ENCODE peak calls at places on chromosomes 1 and 21, in four cellular contexts. D, R, Z and P are unnamed samples.

GRCh38 chr1:173134029-173134428 is 73.1 kb downstream of the TNFSF4 start:
- DNase-seq in D (no peak), Z (no peak), R (peak), P (no peak)

GRCh38 chr21:45460611-45461368 is 55.8 kb downstream of the COL18A1 start:
- DNase-seq in D (no peak), Z (peak), R (peak), P (no peak)

GRCh38 chr1:231799363-231799986 is 172.9 kb downstream of the DISC1 start:
- DNase-seq in R (peak), D (no peak), Z (no peak), P (no peak)

GRCh38 chr1:11519629-11520031 is 40.7 kb downstream of the DISP3 start:
- DNase-seq in Z (no peak), D (no peak), R (no peak), P (no peak)

GRCh38 chr21:44849616-44850130 is 23.8 kb downstream of the PTTG1IP start:
- DNase-seq in Z (no peak), D (no peak), R (no peak), P (no peak)

GRCh38 chr1:209257454-209257853 is 326.1 kb upstream of the CAMK1G start:
- DNase-seq in Z (no peak), R (no peak), D (no peak), P (no peak)

GRCh38 chr1:245592083-245592460 is 437.3 kb downstream of the KIF26B start:
- DNase-seq in Z (no peak), R (no peak), D (no peak), P (no peak)

GRCh38 chr1:232149302-232150201 is 480.4 kb downstream of the SIPA1L2 start:
- DNase-seq in R (peak), D (no peak), Z (peak), P (no peak)

GRCh38 chr1:231628207-231628876 is 1.8 kb downstream of the DISC1 start:
- DNase-seq in D (no peak), Z (no peak), R (peak), P (no peak)

GRCh38 chr1:83705091-83705490 is 293.8 kb downstream of the TTLL7 start:
- DNase-seq in R (no peak), D (no peak), Z (no peak), P (no peak)

GRCh38 chr1:16720403-16721223 is 19.7 kb upstream of the RNU1-4 start:
- DNase-seq in D (peak), Z (no peak), R (no peak), P (peak)

GRCh38 chr1:41805771-41806471 is 112.8 kb downstream of the HIVEP3 start:
- DNase-seq in Z (no peak), D (no peak), R (no peak), P (no peak)

GRCh38 chr1:205664399-205665108 is 15.8 kb downstream of the SLC45A3 start:
- DNase-seq in Z (no peak), D (no peak), R (peak), P (no peak)

GRCh38 chr1:92411511-92411910 is 75.2 kb downstream of the GFI1 start:
- DNase-seq in D (no peak), R (peak), Z (no peak), P (no peak)

GRCh38 chr1:118871510-118872240 is 116.5 kb downstream of the TBX15 start:
- DNase-seq in Z (no peak), R (no peak), D (no peak), P (no peak)

DNA sequence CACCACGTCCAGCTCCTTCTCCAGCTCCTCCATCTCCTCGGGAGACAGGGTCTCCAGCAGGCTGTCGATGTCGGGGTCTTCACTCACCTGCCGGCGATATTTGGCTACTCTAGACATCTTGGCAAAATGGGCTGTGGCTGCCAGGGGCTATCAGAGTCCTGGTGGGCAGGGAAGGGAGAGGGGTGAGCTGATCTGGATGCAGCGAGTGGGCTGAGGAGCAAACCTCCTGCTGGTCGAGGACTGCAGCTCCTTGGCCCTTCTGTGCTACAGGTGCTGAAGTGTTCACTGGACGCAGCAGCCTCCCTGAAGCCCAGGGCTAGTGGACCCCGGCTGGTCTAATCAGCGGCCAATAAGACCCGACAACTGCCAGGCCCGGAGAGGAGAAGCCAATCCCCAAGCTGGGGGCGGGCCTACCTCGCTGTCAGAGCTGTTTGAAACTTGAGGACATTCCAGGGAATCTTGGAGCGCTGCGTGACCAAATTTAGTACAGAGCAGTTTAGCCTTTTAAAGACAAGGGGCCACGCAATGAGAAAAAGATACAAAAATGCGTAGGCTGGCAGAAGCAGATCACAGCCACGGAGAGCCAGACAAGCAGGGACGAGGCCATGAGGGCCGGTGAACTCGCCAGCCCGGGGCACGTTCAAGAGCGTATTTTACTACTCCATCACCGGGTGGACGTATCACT is at the start of gene LMOD1:
- DNase-seq in R (peak), Z (no peak), D (peak), P (no peak)
- TF ChIP-seq POLR2A in R (peak), Z (no peak), D (peak), P (no peak)

DNA sequence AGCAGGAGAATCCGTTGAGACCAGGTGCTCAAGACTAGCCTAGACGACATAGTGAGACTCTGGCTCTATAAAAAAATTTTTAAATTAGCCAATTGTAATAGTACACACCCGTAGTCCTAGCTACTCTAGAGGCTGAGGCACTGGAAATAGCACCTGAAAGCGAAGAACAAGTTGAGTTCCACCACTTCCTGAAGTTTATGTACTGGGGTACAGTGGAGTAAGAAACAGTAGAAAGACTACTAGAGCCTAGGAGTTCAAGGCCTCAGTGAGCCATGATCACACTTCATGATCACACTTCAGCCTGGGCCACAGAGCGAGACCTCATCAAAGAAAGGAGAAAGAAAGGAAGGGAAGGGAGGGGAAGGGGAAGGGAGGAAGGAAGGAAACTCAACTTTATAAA is 19.8 kb downstream of the RSBN1 start:
- DNase-seq in R (no peak), D (no peak), Z (no peak), P (no peak)
- H3K27ac ChIP-seq in R (no peak), D (no peak), Z (no peak), P (no peak)

GRCh38 chr1:19979494-19979977 is at the start of gene PLA2G2A:
- DNase-seq in Z (no peak), D (no peak), R (no peak), P (no peak)
- TF ChIP-seq POLR2A in Z (no peak), D (no peak), R (no peak), P (no peak)

GRCh38 chr1:228181635-228182034 is 16.0 kb downstream of the IBA57 start:
- DNase-seq in R (no peak), D (no peak), Z (no peak), P (no peak)
- H3K27ac ChIP-seq in R (no peak), D (no peak), Z (no peak), P (no peak)

DNA sequence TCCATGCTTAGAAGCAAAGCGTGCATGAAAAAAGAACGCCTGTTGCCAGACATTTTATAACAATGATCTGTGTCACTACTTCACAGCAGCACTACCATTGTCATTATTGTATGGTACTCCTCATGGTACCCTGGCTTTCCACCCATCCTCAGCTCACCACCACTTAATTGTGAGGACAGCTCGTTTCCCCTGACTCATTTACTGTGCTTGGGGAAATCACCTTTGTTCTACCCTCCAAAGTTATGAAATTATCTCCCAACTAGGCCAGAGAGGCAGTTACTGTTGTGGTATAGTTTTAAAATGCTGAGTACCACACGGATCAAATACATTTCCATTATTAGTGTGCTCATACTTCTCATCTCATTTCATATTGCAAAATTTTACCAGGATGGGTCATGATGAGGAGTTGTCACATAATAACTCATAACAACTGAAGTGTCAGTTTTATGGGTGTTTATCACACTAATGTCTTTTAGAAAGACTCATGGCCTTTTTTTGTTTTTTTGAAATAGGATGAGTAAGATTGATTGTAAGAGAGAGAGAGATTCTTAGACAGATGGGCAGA is 9.2 kb upstream of the OR2B11 start:
- DNase-seq in Z (no peak), R (no peak), D (no peak), P (no peak)
- TF ChIP-seq POLR2A in Z (no peak), R (no peak), D (no peak), P (no peak)

DNA sequence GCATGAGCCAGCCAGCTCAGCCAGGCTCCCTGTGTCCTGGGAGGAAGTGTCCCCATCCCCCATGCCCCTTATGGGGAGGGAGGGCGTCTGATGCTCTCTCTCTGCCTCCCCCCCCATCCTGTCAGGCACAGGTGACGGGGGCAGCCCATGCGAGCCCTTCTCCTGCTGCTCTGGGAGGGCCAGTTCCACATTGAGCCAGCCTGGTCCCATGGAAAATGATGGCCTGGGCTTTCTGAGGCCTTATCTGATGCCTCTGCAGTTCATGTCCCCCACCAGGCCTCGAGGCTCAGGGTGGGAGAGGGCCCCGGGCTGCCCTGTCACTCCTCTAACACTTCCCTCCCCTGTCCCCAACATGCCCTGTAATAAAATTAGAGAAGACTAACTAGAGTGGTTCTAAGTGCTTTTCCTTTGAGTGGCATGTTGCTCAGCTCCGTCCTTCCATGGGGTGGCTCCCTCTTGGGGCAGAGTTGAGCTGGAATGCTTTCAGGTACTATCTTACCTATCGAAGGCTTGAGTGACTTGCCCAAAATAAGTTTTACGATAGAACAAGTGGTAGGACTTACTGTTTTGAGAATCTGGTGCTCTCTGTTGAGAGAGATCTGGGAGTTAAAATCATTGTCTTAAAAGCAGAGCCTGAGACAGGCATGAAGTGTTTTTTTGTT is 1.8 kb upstream of the MTFR1L start:
- DNase-seq in R (no peak), Z (no peak), D (peak), P (no peak)
- H3K27ac ChIP-seq in R (no peak), Z (peak), D (peak), P (no peak)

DNA sequence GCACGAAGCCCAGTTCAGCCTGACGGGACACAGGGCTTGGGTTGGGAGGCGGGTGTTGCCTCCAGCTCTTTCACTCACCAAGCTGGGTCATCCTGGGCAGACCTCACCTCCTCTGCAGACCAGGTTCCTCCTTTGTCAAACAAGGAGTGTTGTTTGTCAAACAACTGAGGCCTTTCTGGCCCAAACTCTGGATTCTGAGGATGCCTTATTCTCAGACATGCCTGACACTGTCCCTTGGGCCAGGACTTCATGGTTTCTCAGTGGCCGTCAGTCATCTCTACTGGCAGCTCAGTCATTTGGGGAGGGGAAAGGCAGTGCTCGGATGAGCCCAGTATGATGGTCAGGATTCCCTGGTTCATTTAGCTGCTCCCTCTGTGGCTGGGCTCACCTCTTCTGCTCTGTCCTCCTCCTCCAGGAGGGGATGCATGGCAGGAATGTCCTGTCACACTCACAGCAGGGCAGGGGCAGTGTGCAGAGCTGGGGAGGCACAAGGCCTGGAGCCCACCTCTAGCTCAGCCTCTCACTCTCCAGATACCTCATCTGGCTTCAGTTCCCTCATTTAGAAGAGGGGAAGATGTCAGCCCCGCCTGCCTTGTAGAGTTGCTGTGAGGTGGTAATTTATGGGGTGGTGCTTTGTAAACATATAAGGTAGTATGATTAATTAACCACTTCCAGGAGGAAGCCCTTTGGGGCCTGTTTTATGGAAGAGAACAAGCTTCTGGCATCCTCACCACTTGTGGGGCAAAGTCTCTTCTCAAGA is 20.7 kb downstream of the SLC2A1 start:
- DNase-seq in D (no peak), Z (peak), R (no peak), P (no peak)
- TF ChIP-seq POLR2A in D (no peak), Z (no peak), R (no peak), P (no peak)

GRCh38 chr1:221334082-221334481 is 407.8 kb downstream of the DUSP10 start:
- DNase-seq in R (peak), D (no peak), Z (no peak), P (no peak)
- H3K27ac ChIP-seq in R (no peak), D (peak), Z (no peak), P (no peak)

DNA sequence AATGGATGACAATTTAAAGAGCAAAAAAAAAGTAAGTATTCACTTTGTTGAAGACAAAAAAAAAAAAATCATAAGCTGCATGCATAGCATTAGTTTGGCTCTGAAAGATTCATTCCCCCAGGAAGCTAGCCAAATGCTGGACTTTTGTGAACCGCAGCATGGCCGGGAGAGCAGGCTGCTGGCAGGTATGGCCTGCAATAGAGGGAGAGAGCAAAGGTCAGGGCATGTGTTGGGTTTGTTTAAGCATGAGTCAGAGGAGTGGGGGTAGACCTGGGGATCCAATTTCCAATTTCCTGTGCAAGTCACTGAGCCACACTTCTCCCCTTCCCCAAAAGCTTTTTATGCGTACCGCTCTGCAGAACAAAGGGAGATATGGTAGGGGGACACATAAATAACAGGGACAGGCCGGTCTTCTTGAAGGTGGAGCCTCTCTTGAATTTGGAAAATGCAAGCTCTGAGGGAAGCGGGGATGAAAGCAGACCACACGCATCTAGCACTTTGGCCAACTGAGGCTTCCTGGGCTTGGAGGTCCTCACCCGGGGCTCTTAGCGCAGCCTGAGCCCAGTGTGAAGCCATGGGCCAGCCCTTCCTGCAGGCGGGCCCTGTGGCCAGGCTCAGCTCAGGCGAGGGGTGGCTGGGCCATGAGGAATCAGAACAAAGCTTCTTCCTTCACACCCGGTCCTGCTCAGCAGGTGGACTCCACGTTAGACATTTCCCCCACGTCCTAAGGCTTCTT is 171.1 kb downstream of the TOMM20 start:
- DNase-seq in Z (peak), D (peak), R (peak), P (no peak)
- TF ChIP-seq POLR2A in Z (no peak), D (no peak), R (no peak), P (no peak)

GRCh38 chr1:103560427-103560826 is 11.0 kb upstream of the AMY2B start:
- DNase-seq in R (no peak), D (no peak), Z (no peak), P (no peak)

GRCh38 chr1:103561612-103562395 is 9.6 kb upstream of the AMY2B start:
- DNase-seq in D (no peak), Z (no peak), R (no peak), P (no peak)
- H3K27ac ChIP-seq in D (peak), Z (no peak), R (no peak), P (peak)